ENCODE peak calls at places on chromosomes 6 and 20, in four cellular contexts. One of them, this sample, is unnamed.

GRCh38 chr20:49028684-49029083 is 17.4 kb upstream of the CSE1L start:
- DNase-seq in GM12878: no peak
- DNase-seq in HepG2: peak; percentile 58
- DNase-seq in K562: peak; percentile 32
- DNase-seq in this sample: peak; percentile 53

GRCh38 chr20:5216663-5217062 is 89.9 kb downstream of the CDS2 start:
- DNase-seq in GM12878: no peak
- DNase-seq in HepG2: no peak
- DNase-seq in K562: no peak
- DNase-seq in this sample: peak; percentile 17

GRCh38 chr6:64428186-64428585 is 792.6 kb downstream of the PHF3 start:
- DNase-seq in HepG2: no peak
- DNase-seq in GM12878: no peak
- DNase-seq in K562: no peak
- DNase-seq in this sample: no peak

GRCh38 chr6:39843305-39844020 is 51.3 kb downstream of the DAAM2 start:
- DNase-seq in K562: no peak
- DNase-seq in GM12878: no peak
- DNase-seq in HepG2: no peak
- DNase-seq in this sample: no peak

GRCh38 chr6:11486486-11486885 is 51.1 kb upstream of the TMEM170B start:
- DNase-seq in GM12878: no peak
- DNase-seq in HepG2: no peak
- DNase-seq in K562: no peak
- DNase-seq in this sample: no peak

GRCh38 chr6:111972714-111973678 is 80.9 kb upstream of the CCN6 start:
- DNase-seq in K562: no peak
- DNase-seq in HepG2: no peak
- DNase-seq in GM12878: no peak
- DNase-seq in this sample: peak; percentile 17

GRCh38 chr6:168782211-168782729 is 341.3 kb downstream of the SMOC2 start:
- DNase-seq in K562: no peak
- DNase-seq in HepG2: no peak
- DNase-seq in GM12878: no peak
- DNase-seq in this sample: no peak

GRCh38 chr6:8819446-8819845 is 384.1 kb upstream of the SLC35B3 start:
- DNase-seq in HepG2: no peak
- DNase-seq in GM12878: no peak
- DNase-seq in K562: no peak
- DNase-seq in this sample: no peak

GRCh38 chr6:3231213-3232016 is 4.0 kb upstream of the TUBB2B start:
- DNase-seq in K562: no peak
- DNase-seq in HepG2: peak; percentile 80
- DNase-seq in GM12878: no peak
- DNase-seq in this sample: peak; percentile 93
- TF ChIP-seq EZH2 in K562: peak; percentile 73
- TF ChIP-seq EZH2 in HepG2: no peak
- TF ChIP-seq EZH2 in GM12878: no peak
- TF ChIP-seq EZH2 in this sample: no peak

DNA sequence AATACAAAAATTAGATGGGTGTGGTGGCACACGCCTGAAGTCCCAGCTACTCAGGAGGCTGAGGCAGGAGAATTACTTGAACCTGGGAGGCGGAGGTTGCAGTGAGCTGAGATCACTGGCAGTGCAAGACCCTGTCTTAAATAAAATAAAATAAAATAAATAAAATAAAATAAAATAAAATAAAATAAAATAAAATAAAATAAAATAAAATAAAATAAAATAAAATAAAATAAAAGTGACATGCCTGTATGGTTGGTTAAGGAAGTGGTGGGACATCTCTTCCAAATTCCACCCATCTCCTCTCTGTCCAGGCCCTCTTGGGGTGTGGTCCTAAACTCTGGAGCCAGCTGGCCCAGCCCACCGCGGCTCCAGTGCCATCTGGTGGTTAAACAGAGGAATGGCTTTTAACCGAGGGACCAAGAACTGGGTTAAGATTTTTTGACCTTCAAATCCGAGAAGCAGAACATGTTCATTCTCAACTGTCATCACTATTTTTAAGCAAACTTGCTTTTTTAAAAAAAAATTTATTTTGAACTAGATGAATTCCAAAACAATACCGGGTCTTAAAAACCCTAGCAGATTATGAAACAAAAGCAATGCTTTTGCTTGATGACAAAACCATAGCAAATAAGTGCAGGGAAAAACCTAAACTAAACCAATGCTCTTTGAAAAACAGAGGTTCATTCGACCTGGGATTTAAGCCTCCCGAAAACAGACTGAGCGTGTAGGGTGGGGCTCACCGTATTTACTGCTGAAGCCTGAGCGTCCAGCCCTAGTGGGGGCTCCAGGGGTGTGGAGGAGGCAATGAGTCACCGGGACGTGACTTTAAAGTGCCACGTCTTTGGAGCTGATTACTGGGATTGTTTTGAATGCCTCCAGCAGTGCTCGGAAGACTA is 68.8 kb downstream of the CDC5L start:
- DNase-seq in K562: peak; percentile 82
- DNase-seq in GM12878: no peak
- DNase-seq in HepG2: peak; percentile 61
- DNase-seq in this sample: peak; percentile 64
- H3K4me3 ChIP-seq in K562: peak overlapping the region; percentile 17
- H3K4me3 ChIP-seq in GM12878: no peak overlapping the region
- H3K4me3 ChIP-seq in HepG2: peak overlapping the region; percentile 17
- H3K4me3 ChIP-seq in this sample: no peak overlapping the region

GRCh38 chr20:57199656-57200405 is 66.6 kb downstream of the BMP7 start:
- DNase-seq in HepG2: no peak
- DNase-seq in K562: no peak
- DNase-seq in GM12878: no peak
- DNase-seq in this sample: no peak

GRCh38 chr20:57202309-57202708 is 64.1 kb downstream of the BMP7 start:
- DNase-seq in HepG2: no peak
- DNase-seq in GM12878: no peak
- DNase-seq in K562: no peak
- DNase-seq in this sample: no peak

GRCh38 chr20:57198359-57199072 is 67.9 kb downstream of the BMP7 start:
- DNase-seq in GM12878: no peak
- DNase-seq in HepG2: no peak
- DNase-seq in K562: no peak
- DNase-seq in this sample: peak; percentile 40

GRCh38 chr20:57203204-57203603 is 63.2 kb downstream of the BMP7 start:
- DNase-seq in K562: no peak
- DNase-seq in HepG2: no peak
- DNase-seq in GM12878: no peak
- DNase-seq in this sample: no peak

DNA sequence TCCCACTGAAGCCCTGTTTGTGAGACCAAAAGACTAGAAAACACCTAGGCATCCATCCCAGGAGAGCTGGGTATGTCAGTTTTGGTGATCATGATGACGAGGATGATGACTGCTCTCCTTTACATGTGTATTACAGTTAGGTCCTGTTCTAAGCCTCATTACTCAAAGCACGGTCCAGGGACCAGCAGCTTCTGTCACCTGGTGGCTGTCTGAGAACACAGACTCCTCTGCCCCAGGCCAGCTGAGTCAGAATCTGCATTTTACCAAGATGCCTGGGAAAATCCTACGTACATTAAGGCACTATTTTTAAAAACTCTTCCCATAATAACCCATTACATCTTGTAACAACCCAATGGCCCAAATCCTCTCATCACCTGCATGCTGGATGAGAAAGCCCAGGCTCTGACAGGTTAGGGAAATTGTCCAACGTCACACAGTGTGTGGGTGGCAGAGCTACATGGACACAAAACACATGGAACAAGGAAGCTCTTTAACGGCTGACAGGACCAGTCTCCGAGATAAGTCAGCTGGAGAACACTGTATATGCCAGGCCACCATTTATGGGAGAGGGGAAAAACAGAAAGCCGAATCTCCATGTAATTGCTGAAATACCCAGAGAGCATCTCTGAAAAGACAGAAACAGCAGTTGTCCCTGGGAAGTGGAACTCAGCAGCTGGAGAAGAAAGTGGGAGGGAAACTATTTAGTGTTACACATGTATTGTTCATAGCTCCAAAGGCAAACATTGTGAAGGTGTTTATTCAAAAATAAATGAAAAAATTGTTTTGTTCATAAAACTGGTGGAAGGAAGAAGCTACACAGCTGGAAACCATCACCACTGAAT is 65.3 kb downstream of the BMP7 start:
- DNase-seq in GM12878: no peak
- DNase-seq in HepG2: no peak
- DNase-seq in K562: no peak
- DNase-seq in this sample: no peak
- TF ChIP-seq JUNB in GM12878: no peak
- TF ChIP-seq JUNB in HepG2: no peak
- TF ChIP-seq JUNB in K562: no peak
- TF ChIP-seq JUNB in this sample: no peak

GRCh38 chr6:133892444-133893323 is 3.8 kb downstream of the TCF21 start:
- DNase-seq in GM12878: no peak
- DNase-seq in K562: no peak
- DNase-seq in HepG2: no peak
- DNase-seq in this sample: peak; percentile 59

GRCh38 chr6:133890941-133891813 is 2.3 kb downstream of the TCF21 start:
- DNase-seq in HepG2: no peak
- DNase-seq in K562: no peak
- DNase-seq in GM12878: no peak
- DNase-seq in this sample: peak; percentile 80

GRCh38 chr6:133889557-133890301 is 816 bp downstream of the TCF21 start:
- DNase-seq in K562: no peak
- DNase-seq in HepG2: no peak
- DNase-seq in GM12878: no peak
- DNase-seq in this sample: peak; percentile 63

GRCh38 chr6:133893324-133893692 is 4.4 kb downstream of the TCF21 start:
- DNase-seq in GM12878: no peak
- DNase-seq in HepG2: no peak
- DNase-seq in K562: no peak
- DNase-seq in this sample: no peak

GRCh38 chr6:133891814-133892443 is 3.0 kb downstream of the TCF21 start:
- DNase-seq in HepG2: no peak
- DNase-seq in K562: no peak
- DNase-seq in GM12878: no peak
- DNase-seq in this sample: no peak
- TF ChIP-seq EZH2 in HepG2: no peak
- TF ChIP-seq EZH2 in K562: no peak
- TF ChIP-seq EZH2 in GM12878: no peak
- TF ChIP-seq EZH2 in this sample: peak; percentile 58

DNA sequence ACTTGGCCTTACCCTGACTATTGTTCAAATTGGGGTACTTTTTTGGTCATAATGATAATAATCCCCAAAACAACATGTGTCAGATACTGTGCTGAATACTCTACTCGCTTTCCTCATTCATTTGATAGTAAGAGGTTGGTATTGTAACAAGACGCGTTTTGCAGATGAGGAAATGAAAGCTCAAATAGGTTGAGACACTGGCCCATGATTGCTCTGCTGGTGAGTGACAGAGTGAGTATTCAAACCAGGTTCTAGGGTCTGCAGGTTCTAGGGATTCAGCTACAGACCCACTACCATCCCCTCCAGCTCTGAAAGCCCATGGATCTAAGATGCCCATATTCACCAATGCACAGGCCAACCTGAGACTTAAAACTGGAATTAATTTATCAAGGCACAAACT is 1.3 kb upstream of the ENPP4 start:
- DNase-seq in GM12878: no peak
- DNase-seq in HepG2: no peak
- DNase-seq in K562: no peak
- DNase-seq in this sample: no peak
- H3K4me3 ChIP-seq in GM12878: peak overlapping the region; percentile 95
- H3K4me3 ChIP-seq in HepG2: no peak overlapping the region
- H3K4me3 ChIP-seq in K562: no peak overlapping the region
- H3K4me3 ChIP-seq in this sample: no peak overlapping the region

DNA sequence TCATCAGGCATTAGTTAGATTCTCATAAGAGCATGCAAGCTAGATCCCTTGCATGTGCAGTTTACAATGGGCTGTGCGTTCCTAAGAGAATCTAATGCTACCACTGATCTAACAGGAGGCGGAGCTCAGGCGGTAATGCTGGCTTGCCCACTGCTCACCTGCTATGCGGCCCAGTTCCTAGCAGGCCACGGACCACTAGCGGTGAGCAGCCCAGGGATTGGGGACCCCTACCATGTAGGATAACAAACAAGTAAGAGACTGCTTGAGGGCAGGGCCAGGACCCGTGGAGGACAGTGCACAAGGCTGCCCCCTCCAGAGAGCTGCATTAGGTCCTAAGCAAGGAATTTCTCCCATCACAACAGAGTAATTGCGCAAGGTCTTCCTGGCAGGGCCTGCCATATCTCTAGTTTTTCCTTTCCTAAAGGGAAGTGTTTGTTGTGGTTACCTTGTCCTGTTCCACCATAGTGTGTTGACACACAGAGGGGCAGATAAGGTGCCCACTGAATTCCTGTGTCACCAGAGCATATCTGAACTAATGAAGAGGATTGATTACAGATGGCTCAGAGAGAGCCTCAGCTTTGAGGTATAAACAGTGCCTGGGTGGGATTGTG is 58.0 kb downstream of the PACRG start:
- DNase-seq in GM12878: no peak
- DNase-seq in HepG2: peak; percentile 1
- DNase-seq in K562: no peak
- DNase-seq in this sample: peak; percentile 6
- TF ChIP-seq JUNB in GM12878: no peak
- TF ChIP-seq JUNB in HepG2: no peak
- TF ChIP-seq JUNB in K562: no peak
- TF ChIP-seq JUNB in this sample: no peak

GRCh38 chr6:32559747-32560146 is 29.7 kb upstream of the HLA-DRB5 start:
- DNase-seq in K562: no peak
- DNase-seq in GM12878: no peak
- DNase-seq in HepG2: no peak
- DNase-seq in this sample: no peak

GRCh38 chr6:32558426-32559057 is 28.5 kb upstream of the HLA-DRB5 start:
- DNase-seq in GM12878: no peak
- DNase-seq in K562: no peak
- DNase-seq in HepG2: no peak
- DNase-seq in this sample: peak; percentile 37

GRCh38 chr6:32566957-32567356 is 22.7 kb downstream of the HLA-DRB1 start:
- DNase-seq in K562: no peak
- DNase-seq in HepG2: no peak
- DNase-seq in GM12878: no peak
- DNase-seq in this sample: no peak

GRCh38 chr6:32565511-32565910 is 24.1 kb downstream of the HLA-DRB1 start:
- DNase-seq in K562: no peak
- DNase-seq in GM12878: no peak
- DNase-seq in HepG2: no peak
- DNase-seq in this sample: no peak

DNA sequence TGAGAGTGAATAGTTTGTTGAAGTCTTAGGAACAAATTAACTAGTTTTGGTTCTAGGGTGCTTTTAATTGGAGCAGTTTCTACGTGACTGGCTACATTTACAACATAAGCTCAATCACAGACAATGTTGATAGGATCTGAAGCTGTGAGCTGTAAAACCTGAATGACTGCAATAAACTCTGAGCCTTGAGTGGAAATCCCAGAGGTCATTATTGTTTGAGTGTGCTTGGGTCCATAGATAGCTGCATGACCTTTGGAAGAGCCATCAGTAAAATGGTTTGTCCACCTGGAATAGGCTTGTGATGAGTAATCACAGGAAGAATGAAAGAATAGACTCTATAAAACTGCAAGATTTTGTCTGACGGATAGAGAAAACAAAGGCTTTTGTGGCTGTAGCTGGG is 26.7 kb downstream of the HLA-DRB1 start:
- DNase-seq in HepG2: no peak
- DNase-seq in GM12878: no peak
- DNase-seq in K562: no peak
- DNase-seq in this sample: no peak
- TF ChIP-seq EZH2 in HepG2: no peak
- TF ChIP-seq EZH2 in GM12878: no peak
- TF ChIP-seq EZH2 in K562: no peak
- TF ChIP-seq EZH2 in this sample: no peak

This sample was measured in GM23338.